ENCODE peak calls at places on chromosomes 13 and 19, in five cellular contexts. W is H9, S is H1, G is trophoblast cell, E is neuronal stem cell. D is an unnamed sample.

GRCh38 chr13:40626566-40626965 is 39.9 kb downstream of the FOXO1 start:
- DNase-seq in W (no peak), S (no peak), G (no peak), E (no peak), D (no peak)

GRCh38 chr13:102687520-102687919 is 7.3 kb downstream of the METTL21C start:
- DNase-seq in W (no peak), S (no peak), G (no peak), E (no peak), D (no peak)

GRCh38 chr19:33883869-33884519 is 87.3 kb downstream of the KCTD15 start:
- DNase-seq in W (peak), S (peak), G (no peak), E (no peak), D (no peak)

GRCh38 chr19:49469828-49470614 is 4.0 kb upstream of the FLT3LG start:
- DNase-seq in W (peak), S (no peak), G (no peak), E (no peak), D (peak)

GRCh38 chr13:53100394-53101063 is 71.9 kb downstream of the OLFM4 start:
- DNase-seq in W (no peak), S (no peak), G (no peak), E (no peak), D (no peak)

GRCh38 chr13:50509771-50510441 is 333.6 kb downstream of the DLEU7 start:
- DNase-seq in W (no peak), S (no peak), G (no peak), E (no peak), D (peak)

GRCh38 chr13:22596157-22596863 is 584.5 kb upstream of the SGCG start:
- DNase-seq in W (no peak), S (no peak), G (no peak), E (no peak), D (no peak)

GRCh38 chr13:27403252-27403678 is 21.2 kb upstream of the GTF3A start:
- DNase-seq in W (no peak), S (no peak), G (no peak), E (no peak), D (peak)

GRCh38 chr13:44013666-44014291 is 134.1 kb downstream of the LACC1 start:
- DNase-seq in W (no peak), S (no peak), G (no peak), E (no peak), D (peak)

GRCh38 chr19:1923319-1923718 is 17.7 kb upstream of the CSNK1G2 start:
- DNase-seq in W (no peak), S (no peak), G (no peak), E (no peak), D (no peak)

GRCh38 chr13:91111476-91112190 is 235.9 kb upstream of the MIR17HG start:
- DNase-seq in W (no peak), S (no peak), G (no peak), E (no peak), D (no peak)

GRCh38 chr19:38849746-38850230 is at the start of gene HNRNPL:
- DNase-seq in W (no peak), S (no peak), G (no peak), E (no peak), D (no peak)

GRCh38 chr13:101455863-101456262 is 3.4 kb downstream of the ITGBL1 start:
- DNase-seq in W (no peak), S (no peak), G (peak), E (no peak), D (peak)

GRCh38 chr13:32125746-32126145 is 94.2 kb downstream of the FRY start:
- DNase-seq in W (no peak), S (no peak), G (no peak), E (no peak), D (no peak)

GRCh38 chr13:101916758-101917474 is 464.4 kb downstream of the ITGBL1 start:
- DNase-seq in W (no peak), S (no peak), G (no peak), E (no peak), D (no peak)

GRCh38 chr13:26007774-26008173 is 44.0 kb downstream of the SHISA2 start:
- DNase-seq in W (no peak), S (no peak), G (no peak), E (no peak), D (peak)

GRCh38 chr13:20475927-20476691 is 49.5 kb downstream of the CRYL1 start:
- DNase-seq in W (no peak), S (no peak), G (no peak), E (no peak), D (no peak)

GRCh38 chr19:22052644-22053013 is 345 bp downstream of the ZNF257 start:
- DNase-seq in W (no peak), S (no peak), G (no peak), E (no peak), D (no peak)

GRCh38 chr19:46481187-46481586 is 9.8 kb upstream of the PNMA8A start:
- DNase-seq in W (no peak), S (no peak), G (no peak), E (no peak), D (no peak)

GRCh38 chr13:98475521-98475920 is 101.4 kb downstream of the STK24 start:
- DNase-seq in W (peak), S (no peak), G (no peak), E (peak), D (peak)

GRCh38 chr19:39263912-39264305 is 4.3 kb upstream of the IFNL2 start:
- DNase-seq in W (peak), S (no peak), G (no peak), E (no peak), D (no peak)

GRCh38 chr19:33622505-33622808 is 704 bp downstream of the CHST8 start:
- DNase-seq in W (no peak), S (no peak), G (no peak), E (peak), D (no peak)

GRCh38 chr13:39603424-39603947 is 493 bp upstream of the LHFPL6 start:
- DNase-seq in W (peak), S (no peak), G (peak), E (no peak), D (peak)

GRCh38 chr13:25468330-25469178 is 96.8 kb downstream of the ATP8A2 start:
- DNase-seq in W (peak), S (no peak), G (no peak), E (peak), D (no peak)

GRCh38 chr13:66926851-66927524 is 303.1 kb downstream of the PCDH9 start:
- DNase-seq in W (no peak), S (no peak), G (no peak), E (no peak), D (peak)

GRCh38 chr19:10936661-10937084 is 8.1 kb downstream of the TIMM29 start:
- DNase-seq in W (peak), S (no peak), G (peak), E (peak), D (peak)

GRCh38 chr13:108408670-108409069 is 139.2 kb downstream of the TNFSF13B start:
- DNase-seq in W (no peak), S (no peak), G (no peak), E (no peak), D (no peak)

GRCh38 chr19:8610041-8610927 is at the start of gene ADAMTS10:
- DNase-seq in W (peak), S (no peak), G (no peak), E (no peak), D (no peak)

GRCh38 chr19:39828015-39828633 is 5.8 kb downstream of the DYRK1B start:
- DNase-seq in W (no peak), S (no peak), G (no peak), E (no peak), D (no peak)

GRCh38 chr19:42102877-42103276 is 26.9 kb downstream of the ZNF574 start:
- DNase-seq in W (no peak), S (no peak), G (no peak), E (no peak), D (no peak)

GRCh38 chr13:106537521-106537920 is 2.1 kb upstream of the EFNB2 start:
- DNase-seq in W (no peak), S (no peak), G (no peak), E (no peak), D (no peak)

GRCh38 chr19:41298327-41298964 is 11.5 kb upstream of the CCDC97 start:
- DNase-seq in W (no peak), S (no peak), G (peak), E (no peak), D (peak)

GRCh38 chr13:25762795-25763377 is 288.9 kb downstream of the SHISA2 start:
- DNase-seq in W (no peak), S (no peak), G (no peak), E (no peak), D (no peak)

GRCh38 chr13:40352385-40352778 is 314.1 kb downstream of the FOXO1 start:
- DNase-seq in W (no peak), S (no peak), G (no peak), E (no peak), D (no peak)

GRCh38 chr19:15149704-15150103 is 42.5 kb downstream of the SYDE1 start:
- DNase-seq in W (no peak), S (no peak), G (no peak), E (no peak), D (no peak)

GRCh38 chr13:105920375-105920774 is 615.1 kb downstream of the EFNB2 start:
- DNase-seq in W (no peak), S (no peak), G (no peak), E (peak), D (peak)

GRCh38 chr19:34253711-34254551 is 423 bp upstream of the GARRE1 start:
- DNase-seq in W (peak), S (peak), G (peak), E (peak), D (peak)

GRCh38 chr13:48234652-48235099 is 1.7 kb downstream of the ITM2B start:
- DNase-seq in W (no peak), S (no peak), G (no peak), E (no peak), D (peak)

GRCh38 chr13:37869756-37870488 is at the start of gene TRPC4:
- DNase-seq in W (peak), S (no peak), G (peak), E (peak), D (peak)

GRCh38 chr19:44890366-44891015 is 563 bp upstream of the TOMM40 start:
- DNase-seq in W (peak), S (peak), G (peak), E (peak), D (peak)

GRCh38 chr13:46170687-46171086 is 11.3 kb downstream of the LCP1 start:
- DNase-seq in W (no peak), S (no peak), G (no peak), E (peak), D (peak)
- H2BK12ac ChIP-seq in W (no peak), S (no peak), G (no peak), E (no peak), D (no peak)

GRCh38 chr19:4445963-4446668 is 11.5 kb downstream of the UBXN6 start:
- DNase-seq in W (no peak), S (no peak), G (no peak), E (no peak), D (no peak)
- H2BK12ac ChIP-seq in W (no peak), S (no peak), G (no peak), E (no peak), D (no peak)

GRCh38 chr19:12666305-12667048 is at the start of the genes MAN2B1 and WDR83:
- DNase-seq in W (peak), S (no peak), G (peak), E (peak), D (peak)
- H2BK12ac ChIP-seq in W (no peak), S (peak), G (no peak), E (no peak), D (peak)

GRCh38 chr13:113159701-113160100 is 1.3 kb downstream of the PROZ start:
- DNase-seq in W (peak), S (no peak), G (no peak), E (no peak), D (no peak)
- H2BK12ac ChIP-seq in W (no peak), S (no peak), G (no peak), E (peak), D (no peak)

GRCh38 chr13:100266026-100266425 is 177.1 kb downstream of the PCCA start:
- DNase-seq in W (no peak), S (no peak), G (no peak), E (no peak), D (no peak)

GRCh38 chr13:100273138-100273537 is 184.2 kb downstream of the PCCA start:
- DNase-seq in W (no peak), S (no peak), G (no peak), E (no peak), D (no peak)

GRCh38 chr13:100273576-100273975 is 184.7 kb downstream of the PCCA start:
- DNase-seq in W (no peak), S (no peak), G (no peak), E (no peak), D (no peak)

GRCh38 chr13:100274942-100275506 is 186.1 kb downstream of the PCCA start:
- DNase-seq in W (no peak), S (no peak), G (no peak), E (no peak), D (peak)

DNA sequence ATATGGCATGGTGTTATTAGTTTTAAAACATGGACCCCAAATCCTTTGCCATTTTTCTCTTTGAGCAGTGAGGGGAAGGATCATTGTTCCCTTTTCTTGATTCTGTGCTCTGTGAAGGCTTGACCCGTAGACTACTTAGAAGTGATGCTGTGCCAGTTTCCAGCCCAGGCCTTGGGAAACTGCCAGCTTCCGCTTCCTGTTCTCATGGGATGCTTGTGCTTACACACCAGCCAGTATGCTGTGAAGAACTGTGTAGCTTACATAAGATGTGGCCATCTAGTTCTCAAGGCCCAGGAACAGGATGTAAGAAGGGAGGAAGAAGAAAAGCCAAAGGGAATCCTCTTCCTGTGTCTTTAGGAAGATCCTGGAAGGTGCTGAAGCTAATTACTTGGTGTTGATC is 180.9 kb downstream of the PCCA start:
- DNase-seq in W (no peak), S (no peak), G (no peak), E (no peak), D (peak)
- H2BK12ac ChIP-seq in W (no peak), S (no peak), G (no peak), E (no peak), D (no peak)

GRCh38 chr19:35262101-35262761 is 6.5 kb upstream of the USF2 start:
- DNase-seq in W (peak), S (no peak), G (no peak), E (no peak), D (no peak)

GRCh38 chr19:35264281-35265125 is 4.3 kb upstream of the USF2 start:
- DNase-seq in W (peak), S (no peak), G (no peak), E (no peak), D (no peak)

GRCh38 chr19:35260694-35261304 is 8.0 kb upstream of the USF2 start:
- DNase-seq in W (no peak), S (no peak), G (no peak), E (no peak), D (no peak)

GRCh38 chr19:35265126-35265995 is 3.4 kb upstream of the USF2 start:
- DNase-seq in W (peak), S (no peak), G (no peak), E (no peak), D (no peak)

DNA sequence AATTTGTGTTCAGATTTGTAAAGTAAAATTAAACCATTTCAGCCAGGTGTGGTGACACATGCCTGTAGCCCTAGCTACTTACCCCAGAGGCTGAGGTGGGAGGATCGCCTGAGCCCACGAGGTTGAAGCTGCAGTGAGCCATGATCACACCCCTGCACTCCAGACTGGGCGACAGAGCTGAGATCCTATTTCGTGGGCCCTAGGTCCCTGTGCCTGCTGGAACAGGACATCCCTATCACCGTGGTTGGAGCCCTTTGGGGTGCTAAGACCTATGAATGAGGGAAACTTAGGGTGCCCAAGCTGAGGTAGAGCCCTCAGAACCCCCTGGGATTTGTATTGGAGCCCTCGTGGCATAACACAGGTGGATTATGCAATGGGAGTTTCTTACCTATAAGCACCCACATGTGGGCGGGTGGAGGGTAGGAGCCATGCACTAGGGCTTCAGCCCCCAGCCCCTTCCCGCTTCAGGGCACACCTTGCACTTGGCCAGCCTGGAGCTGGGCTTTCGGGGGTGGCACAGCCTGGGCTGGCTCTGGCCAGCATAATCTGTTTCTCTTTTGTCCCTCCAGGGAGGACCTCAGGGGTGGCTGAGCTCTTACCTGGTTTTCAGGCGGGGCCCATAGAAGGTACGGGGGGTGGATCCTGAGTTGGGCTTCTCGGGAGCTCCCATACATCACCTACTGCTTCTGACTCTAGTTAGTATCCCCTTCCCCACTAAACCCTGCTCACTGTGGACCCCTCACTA is 7.2 kb upstream of the USF2 start:
- DNase-seq in W (peak), S (no peak), G (no peak), E (no peak), D (no peak)
- H2BK12ac ChIP-seq in W (no peak), S (no peak), G (no peak), E (no peak), D (no peak)

GRCh38 chr19:18960370-18960769 is 19.4 kb upstream of the HOMER3 start:
- DNase-seq in W (no peak), S (no peak), G (peak), E (no peak), D (no peak)
- H2BK12ac ChIP-seq in W (no peak), S (no peak), G (no peak), E (no peak), D (no peak)

DNA sequence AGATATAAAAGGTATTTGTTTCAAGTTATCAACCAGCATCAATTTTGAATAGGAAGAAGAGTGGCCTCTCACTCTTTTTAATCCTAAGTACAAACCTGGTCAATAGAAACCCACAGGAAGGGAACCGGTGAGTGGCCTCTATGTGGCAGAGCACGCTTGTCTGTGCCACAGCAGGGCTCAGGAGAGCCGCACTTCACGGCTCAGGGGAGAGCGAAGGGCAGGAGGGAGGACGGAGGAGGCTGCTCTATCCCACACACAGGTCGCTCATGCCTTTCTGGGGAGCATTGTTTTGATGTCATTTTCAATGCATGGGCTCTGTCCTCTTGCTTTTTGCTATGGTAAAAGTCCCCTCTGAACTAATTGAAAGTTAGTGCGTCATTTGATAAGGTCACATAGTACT is 57.2 kb downstream of the TNFRSF19 start:
- DNase-seq in W (no peak), S (no peak), G (no peak), E (no peak), D (no peak)
- H2BK12ac ChIP-seq in W (no peak), S (no peak), G (no peak), E (no peak), D (no peak)